ENCODE peak calls at places on chromosomes 4 and X, in four cellular contexts. A is HT1080, O is HT-29, V is fibroblast of lung. Y is an unnamed sample.

GRCh38 chrX:140431521-140431920 is 73.3 kb downstream of the SOX3 start:
- DNase-seq in A (peak; percentile 47), O (no peak), V (peak; percentile 74), Y (no peak)

GRCh38 chr4:142404191-142404611 is 441.9 kb downstream of the INPP4B start:
- DNase-seq in A (peak; percentile 59), O (peak; percentile 58), V (peak; percentile 90), Y (no peak)

GRCh38 chr4:172521680-172522079 is 646.9 kb upstream of the GALNT7 start:
- DNase-seq in A (no peak), O (no peak), V (no peak), Y (no peak)

GRCh38 chrX:1502853-1503252 is 34.1 kb downstream of the P2RY8 start:
- DNase-seq in A (no peak), O (no peak), V (no peak), Y (no peak)

GRCh38 chr4:126405369-126405982 is 1090.7 kb downstream of the FAT4 start:
- DNase-seq in A (peak; percentile 11), O (peak; percentile 38), V (peak; percentile 24), Y (no peak)

GRCh38 chr4:165208322-165208652 is 926 bp downstream of the KLHL2 start:
- DNase-seq in A (no peak), O (no peak), V (no peak), Y (no peak)

GRCh38 chrX:9231491-9231890 is 197.6 kb upstream of the FAM9B start:
- DNase-seq in A (peak; percentile 23), O (no peak), V (peak; percentile 26), Y (no peak)

GRCh38 chr4:169152899-169153298 is 117.9 kb downstream of the SH3RF1 start:
- DNase-seq in A (no peak), O (no peak), V (no peak), Y (peak; percentile 12)

GRCh38 chr4:158500054-158500453 is 21.6 kb upstream of the RXFP1 start:
- DNase-seq in A (no peak), O (no peak), V (no peak), Y (no peak)

GRCh38 chrX:149010026-149010898 is 494.8 kb downstream of the IDS start:
- DNase-seq in A (no peak), O (no peak), V (no peak), Y (no peak)

GRCh38 chr4:185011408-185011807 is 6.9 kb upstream of the HELT start:
- DNase-seq in A (no peak), O (peak; percentile 33), V (no peak), Y (peak; percentile 73)

GRCh38 chrX:39821011-39821708 is 276.6 kb downstream of the BCOR start:
- DNase-seq in A (no peak), O (no peak), V (peak; percentile 42), Y (peak; percentile 69)

GRCh38 chrX:154436597-154437397 is at the start of gene GDI1:
- DNase-seq in A (peak; percentile 28), O (peak; percentile 31), V (peak; percentile 55), Y (peak; percentile 72)

GRCh38 chrX:136121788-136122187 is 25.5 kb upstream of the FHL1 start:
- DNase-seq in A (no peak), O (no peak), V (peak; percentile 64), Y (no peak)

GRCh38 chrX:42585842-42586621 is 191.9 kb downstream of the PPP1R2C start:
- DNase-seq in A (no peak), O (no peak), V (no peak), Y (no peak)

GRCh38 chrX:49155243-49155899 is 7.2 kb upstream of the MAGIX start:
- DNase-seq in A (peak; percentile 80), O (peak; percentile 70), V (peak; percentile 82), Y (no peak)

GRCh38 chr4:65791111-65791806 is 121.0 kb upstream of the EPHA5 start:
- DNase-seq in A (peak; percentile 6), O (no peak), V (peak; percentile 15), Y (no peak)

GRCh38 chr4:3512279-3512678 is 19.9 kb downstream of the LRPAP1 start:
- DNase-seq in A (no peak), O (no peak), V (no peak), Y (no peak)

GRCh38 chrX:49108641-49109040 is 14.9 kb downstream of the GPKOW start:
- DNase-seq in A (no peak), O (no peak), V (no peak), Y (no peak)

GRCh38 chr4:78362310-78362709 is 189.3 kb upstream of the ANXA3 start:
- DNase-seq in A (no peak), O (no peak), V (no peak), Y (no peak)

GRCh38 chrX:64093761-64094160 is 111.7 kb downstream of the AMER1 start:
- DNase-seq in A (peak; percentile 7), O (peak; percentile 57), V (no peak), Y (no peak)

GRCh38 chr4:8847331-8847730 is 24.3 kb downstream of the HMX1 start:
- DNase-seq in A (no peak), O (no peak), V (no peak), Y (no peak)

GRCh38 chr4:38308728-38309315 is 348.6 kb downstream of the PTTG2 start:
- DNase-seq in A (peak; percentile 85), O (no peak), V (peak; percentile 78), Y (no peak)

GRCh38 chr4:10084651-10085320 is 31.8 kb downstream of the WDR1 start:
- DNase-seq in A (no peak), O (no peak), V (no peak), Y (no peak)

GRCh38 chr4:5923306-5923830 is 30.5 kb upstream of the CRMP1 start:
- DNase-seq in A (peak; percentile 34), O (no peak), V (no peak), Y (no peak)

GRCh38 chr4:146927710-146928109 is 18.0 kb downstream of the TTC29 start:
- DNase-seq in A (no peak), O (no peak), V (peak; percentile 8), Y (no peak)

GRCh38 chr4:6088950-6089349 is 70.7 kb upstream of the C4orf50 start:
- DNase-seq in A (no peak), O (no peak), V (no peak), Y (no peak)

GRCh38 chr4:26557164-26557563 is 26.7 kb upstream of the TBC1D19 start:
- DNase-seq in A (peak; percentile 32), O (no peak), V (peak; percentile 98), Y (no peak)

GRCh38 chrX:39718951-39719350 is 378.8 kb downstream of the BCOR start:
- DNase-seq in A (no peak), O (no peak), V (no peak), Y (no peak)

GRCh38 chrX:142601792-142602191 is 396.7 kb upstream of the MAGEC2 start:
- DNase-seq in A (no peak), O (no peak), V (no peak), Y (no peak)

GRCh38 chr4:177001271-177002175 is 208.8 kb upstream of the VEGFC start:
- DNase-seq in A (peak; percentile 85), O (no peak), V (peak; percentile 67), Y (no peak)

GRCh38 chr4:1683371-1683902 is 676 bp downstream of the FAM53A start:
- DNase-seq in A (peak; percentile 37), O (no peak), V (peak; percentile 89), Y (no peak)

Y was measured in BE2C.